ENCODE peak calls at places on chromosomes 13 and 19, in seven cellular contexts. One of them, this sample, is unnamed.
A peak's percentile ranks its signal among the peaks of the same experiment; 100 is the strongest.

GRCh38 chr13:44822291-44822690 is 167.0 kb downstream of the NUFIP1 start:
- DNase-seq in transverse colon: no peak
- DNase-seq in suprapubic skin: no peak
- DNase-seq in AG04450: no peak
- DNase-seq in adrenal gland: no peak
- DNase-seq in A673: no peak
- DNase-seq in fibroblast of lung: no peak
- DNase-seq in this sample: no peak

GRCh38 chr13:41791056-41791455 is 169.9 kb downstream of the VWA8 start:
- DNase-seq in transverse colon: no peak
- DNase-seq in suprapubic skin: no peak
- DNase-seq in AG04450: no peak
- DNase-seq in adrenal gland: no peak
- DNase-seq in A673: no peak
- DNase-seq in fibroblast of lung: no peak
- DNase-seq in this sample: no peak

GRCh38 chr19:5484398-5485285 is 29.4 kb downstream of the ZNRF4 start:
- DNase-seq in transverse colon: no peak
- DNase-seq in suprapubic skin: no peak
- DNase-seq in AG04450: peak; percentile 33
- DNase-seq in adrenal gland: no peak
- DNase-seq in A673: peak; percentile 42
- DNase-seq in fibroblast of lung: peak; percentile 9
- DNase-seq in this sample: no peak

GRCh38 chr19:3108775-3109174 is 14.6 kb downstream of the GNA11 start:
- DNase-seq in transverse colon: peak; percentile 72
- DNase-seq in suprapubic skin: no peak
- DNase-seq in AG04450: peak; percentile 18
- DNase-seq in adrenal gland: peak; percentile 76
- DNase-seq in A673: peak; percentile 77
- DNase-seq in fibroblast of lung: peak; percentile 53
- DNase-seq in this sample: no peak

GRCh38 chr19:1324792-1325567 is 39.3 kb downstream of the EFNA2 start:
- DNase-seq in transverse colon: peak; percentile 56
- DNase-seq in suprapubic skin: no peak
- DNase-seq in AG04450: peak; percentile 21
- DNase-seq in adrenal gland: peak; percentile 64
- DNase-seq in A673: peak; percentile 76
- DNase-seq in fibroblast of lung: peak; percentile 86
- DNase-seq in this sample: peak; percentile 39

GRCh38 chr19:33953592-33953991 is 156.9 kb downstream of the KCTD15 start:
- DNase-seq in transverse colon: no peak
- DNase-seq in suprapubic skin: no peak
- DNase-seq in AG04450: no peak
- DNase-seq in adrenal gland: no peak
- DNase-seq in A673: no peak
- DNase-seq in fibroblast of lung: no peak
- DNase-seq in this sample: no peak

GRCh38 chr19:49676136-49676689 is 858 bp upstream of the PRMT1 start:
- DNase-seq in transverse colon: peak; percentile 90
- DNase-seq in suprapubic skin: peak; percentile 95
- DNase-seq in AG04450: peak; percentile 86
- DNase-seq in adrenal gland: peak; percentile 92
- DNase-seq in A673: peak; percentile 92
- DNase-seq in fibroblast of lung: peak; percentile 97
- DNase-seq in this sample: no peak

GRCh38 chr19:40163541-40164129 is 27.6 kb upstream of the MAP3K10 start:
- DNase-seq in transverse colon: no peak
- DNase-seq in suprapubic skin: no peak
- DNase-seq in AG04450: no peak
- DNase-seq in adrenal gland: no peak
- DNase-seq in A673: no peak
- DNase-seq in fibroblast of lung: no peak
- DNase-seq in this sample: no peak

GRCh38 chr13:26558074-26558805 is 757 bp downstream of the WASF3 start:
- DNase-seq in transverse colon: no peak
- DNase-seq in suprapubic skin: no peak
- DNase-seq in AG04450: no peak
- DNase-seq in adrenal gland: peak; percentile 35
- DNase-seq in A673: no peak
- DNase-seq in fibroblast of lung: peak; percentile 19
- DNase-seq in this sample: no peak

GRCh38 chr19:13062317-13062716 is 40.3 kb downstream of the LYL1 start:
- DNase-seq in transverse colon: no peak
- DNase-seq in suprapubic skin: no peak
- DNase-seq in AG04450: no peak
- DNase-seq in adrenal gland: no peak
- DNase-seq in A673: no peak
- DNase-seq in fibroblast of lung: no peak
- DNase-seq in this sample: no peak

DNA sequence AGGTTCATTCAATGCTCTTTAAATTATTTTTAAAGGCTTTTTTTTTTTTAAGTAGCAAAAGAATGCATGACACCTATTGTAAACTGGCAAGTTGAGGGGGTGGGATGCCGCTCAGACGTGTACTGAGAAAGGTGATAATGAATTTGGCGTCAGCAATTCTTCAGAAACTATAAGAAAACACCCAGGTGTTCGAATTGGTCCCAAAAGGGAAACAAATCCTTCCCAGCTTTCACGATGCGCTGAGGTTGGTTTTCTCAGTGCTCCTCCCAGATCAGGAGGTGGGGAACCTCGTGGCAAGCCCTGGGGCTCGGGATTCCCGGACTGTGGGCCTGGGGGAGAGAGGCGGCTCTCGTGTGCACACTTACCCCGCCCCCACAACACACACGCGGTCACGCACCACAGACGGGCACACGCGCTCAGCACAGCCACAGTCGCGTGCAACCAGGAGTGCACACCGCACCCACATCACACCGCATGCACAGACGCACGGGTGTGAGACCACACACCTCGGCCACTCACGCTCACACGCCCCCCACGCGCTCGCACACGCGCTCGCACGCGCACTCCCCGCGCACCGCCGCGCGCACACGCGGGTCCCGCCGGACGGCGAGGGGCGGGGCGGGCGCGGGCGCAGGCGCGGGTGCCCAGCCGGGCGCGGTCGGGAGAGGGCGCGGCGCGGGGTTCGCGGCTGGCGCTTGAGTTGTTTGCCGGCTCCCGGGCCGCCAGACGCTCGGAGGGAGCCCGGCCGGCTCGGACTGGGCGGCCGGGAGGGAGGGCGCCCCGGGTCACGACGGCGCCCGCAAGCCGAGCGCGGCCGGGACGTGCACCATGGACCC is at the start of gene FAM124A:
- DNase-seq in transverse colon: peak; percentile 53
- DNase-seq in suprapubic skin: no peak
- DNase-seq in AG04450: no peak
- DNase-seq in adrenal gland: peak; percentile 37
- DNase-seq in A673: peak; percentile 71
- DNase-seq in fibroblast of lung: peak; percentile 20
- DNase-seq in this sample: peak; percentile 12
- TF ChIP-seq CTCF in transverse colon: no peak
- TF ChIP-seq CTCF in suprapubic skin: no peak
- TF ChIP-seq CTCF in AG04450: peak; percentile 12
- TF ChIP-seq CTCF in adrenal gland: no peak
- TF ChIP-seq CTCF in A673: no peak
- TF ChIP-seq CTCF in fibroblast of lung: no peak
- TF ChIP-seq CTCF in this sample: no peak

GRCh38 chr19:57068921-57069697 is 50.7 kb upstream of the USP29 start:
- DNase-seq in transverse colon: no peak
- DNase-seq in suprapubic skin: no peak
- DNase-seq in AG04450: no peak
- DNase-seq in adrenal gland: peak; percentile 89
- DNase-seq in A673: peak; percentile 53
- DNase-seq in fibroblast of lung: no peak
- DNase-seq in this sample: no peak
- H3K9me3 ChIP-seq in transverse colon: no peaks in the 10 kb centered on the region
- H3K9me3 ChIP-seq in suprapubic skin: peaks cover 31% of the 10 kb centered on the region
- H3K9me3 ChIP-seq in AG04450: peaks cover 63% of the 10 kb centered on the region
- H3K9me3 ChIP-seq in adrenal gland: no peaks in the 10 kb centered on the region
- H3K9me3 ChIP-seq in A673: no peaks in the 10 kb centered on the region
- H3K9me3 ChIP-seq in fibroblast of lung: peaks cover 2% of the 10 kb centered on the region
- H3K9me3 ChIP-seq in this sample: no peaks in the 10 kb centered on the region

GRCh38 chr19:42197375-42197817 is 20.1 kb downstream of the DEDD2 start:
- DNase-seq in transverse colon: no peak
- DNase-seq in suprapubic skin: no peak
- DNase-seq in AG04450: no peak
- DNase-seq in adrenal gland: no peak
- DNase-seq in A673: no peak
- DNase-seq in fibroblast of lung: no peak
- DNase-seq in this sample: peak; percentile 69

GRCh38 chr19:42200116-42200740 is 17.2 kb downstream of the DEDD2 start:
- DNase-seq in transverse colon: no peak
- DNase-seq in suprapubic skin: no peak
- DNase-seq in AG04450: no peak
- DNase-seq in adrenal gland: no peak
- DNase-seq in A673: no peak
- DNase-seq in fibroblast of lung: no peak
- DNase-seq in this sample: no peak

GRCh38 chr19:42201489-42202289 is 15.8 kb downstream of the DEDD2 start:
- DNase-seq in transverse colon: peak; percentile 56
- DNase-seq in suprapubic skin: no peak
- DNase-seq in AG04450: no peak
- DNase-seq in adrenal gland: no peak
- DNase-seq in A673: no peak
- DNase-seq in fibroblast of lung: no peak
- DNase-seq in this sample: no peak

GRCh38 chr19:42198676-42199439 is 18.6 kb downstream of the DEDD2 start:
- DNase-seq in transverse colon: peak; percentile 72
- DNase-seq in suprapubic skin: no peak
- DNase-seq in AG04450: no peak
- DNase-seq in adrenal gland: no peak
- DNase-seq in A673: no peak
- DNase-seq in fibroblast of lung: no peak
- DNase-seq in this sample: no peak

GRCh38 chr19:42199440-42200115 is 17.9 kb downstream of the DEDD2 start:
- DNase-seq in transverse colon: peak; percentile 53
- DNase-seq in suprapubic skin: no peak
- DNase-seq in AG04450: no peak
- DNase-seq in adrenal gland: no peak
- DNase-seq in A673: no peak
- DNase-seq in fibroblast of lung: no peak
- DNase-seq in this sample: no peak
- TF ChIP-seq CTCF in transverse colon: no peak
- TF ChIP-seq CTCF in suprapubic skin: no peak
- TF ChIP-seq CTCF in AG04450: no peak
- TF ChIP-seq CTCF in adrenal gland: no peak
- TF ChIP-seq CTCF in A673: peak; percentile 22
- TF ChIP-seq CTCF in fibroblast of lung: no peak
- TF ChIP-seq CTCF in this sample: no peak

DNA sequence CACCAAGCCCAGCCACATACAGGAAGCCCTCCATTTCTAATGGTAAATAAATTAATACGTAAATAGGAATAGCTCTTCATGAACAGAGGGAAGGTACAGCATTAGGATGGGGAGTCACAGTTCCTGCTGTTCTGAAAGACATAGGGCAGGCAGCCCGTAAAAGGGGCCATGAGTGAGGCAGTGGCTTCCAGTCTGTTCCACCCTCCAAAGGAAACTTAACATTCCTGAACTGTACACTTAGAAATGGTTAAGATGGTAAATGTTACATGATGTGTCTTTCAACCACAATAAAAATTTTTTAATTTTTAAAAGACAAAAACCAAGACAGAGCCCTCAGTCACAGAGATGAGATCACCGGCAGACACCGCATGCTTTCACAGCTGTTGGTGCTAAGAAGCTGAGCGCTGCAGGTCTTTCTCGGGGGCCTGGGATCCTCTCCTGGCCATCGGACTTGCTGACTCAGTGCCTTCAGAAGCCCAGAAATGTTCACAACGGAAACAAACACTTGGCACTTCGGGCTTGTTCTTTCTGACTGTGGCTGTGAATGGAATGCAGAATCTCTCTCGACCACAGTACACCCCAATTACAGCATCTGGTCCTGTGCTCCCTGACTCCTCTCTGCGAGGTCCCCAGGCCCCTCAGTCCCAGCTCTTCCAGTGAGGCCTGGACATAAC is 36.4 kb downstream of the EPS15L1 start:
- DNase-seq in transverse colon: peak; percentile 48
- DNase-seq in suprapubic skin: no peak
- DNase-seq in AG04450: peak; percentile 84
- DNase-seq in adrenal gland: no peak
- DNase-seq in A673: no peak
- DNase-seq in fibroblast of lung: peak; percentile 92
- DNase-seq in this sample: no peak
- H3K9me3 ChIP-seq in transverse colon: no peaks in the 10 kb centered on the region
- H3K9me3 ChIP-seq in suprapubic skin: no peaks in the 10 kb centered on the region
- H3K9me3 ChIP-seq in AG04450: no peaks in the 10 kb centered on the region
- H3K9me3 ChIP-seq in adrenal gland: no peaks in the 10 kb centered on the region
- H3K9me3 ChIP-seq in A673: no peaks in the 10 kb centered on the region
- H3K9me3 ChIP-seq in fibroblast of lung: no peaks in the 10 kb centered on the region
- H3K9me3 ChIP-seq in this sample: no peaks in the 10 kb centered on the region

DNA sequence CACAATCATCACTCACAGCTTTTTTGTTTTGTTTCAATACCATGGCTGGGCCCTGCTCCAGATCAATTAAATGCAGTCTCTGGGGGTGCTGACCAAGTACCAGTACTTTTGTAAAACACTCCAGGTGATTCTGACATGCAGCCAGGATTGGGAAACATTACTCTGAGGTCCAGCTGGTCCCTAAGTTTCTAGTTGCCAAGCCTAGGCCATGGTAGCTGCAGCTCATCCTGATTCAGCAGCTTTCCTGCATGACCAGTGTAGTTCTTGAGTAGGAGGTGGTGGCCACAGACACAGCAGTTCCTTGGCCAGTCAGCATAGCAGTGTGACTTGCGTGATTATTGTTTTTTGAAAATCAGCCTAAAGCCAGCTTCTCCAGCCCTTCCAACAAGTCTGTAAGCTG is 859.1 kb downstream of the DIAPH3 start:
- DNase-seq in transverse colon: no peak
- DNase-seq in suprapubic skin: no peak
- DNase-seq in AG04450: no peak
- DNase-seq in adrenal gland: no peak
- DNase-seq in A673: no peak
- DNase-seq in fibroblast of lung: no peak
- DNase-seq in this sample: no peak
- TF ChIP-seq CTCF in transverse colon: no peak
- TF ChIP-seq CTCF in suprapubic skin: no peak
- TF ChIP-seq CTCF in AG04450: no peak
- TF ChIP-seq CTCF in adrenal gland: no peak
- TF ChIP-seq CTCF in A673: no peak
- TF ChIP-seq CTCF in fibroblast of lung: no peak
- TF ChIP-seq CTCF in this sample: no peak

DNA sequence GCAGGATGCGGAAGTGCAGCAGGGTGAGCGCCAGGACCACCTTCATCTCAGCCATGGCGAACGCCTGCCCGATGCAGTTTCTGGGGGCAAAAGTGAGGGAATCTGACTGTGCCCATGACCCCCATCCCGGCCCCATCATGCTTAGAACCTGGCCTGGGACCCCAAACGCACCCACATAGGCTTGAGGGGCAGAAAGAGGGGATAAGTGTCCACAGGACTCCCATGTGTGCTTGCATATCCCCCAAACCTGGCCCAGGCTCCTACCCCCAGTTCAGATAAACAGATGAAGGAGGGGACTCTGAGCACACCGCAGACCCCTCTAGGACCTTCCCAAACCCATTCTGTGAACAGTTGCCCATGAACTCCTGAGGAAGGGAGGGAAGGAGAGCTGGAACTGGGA is 16.0 kb upstream of the CYP4F2 start:
- DNase-seq in transverse colon: no peak
- DNase-seq in suprapubic skin: no peak
- DNase-seq in AG04450: no peak
- DNase-seq in adrenal gland: no peak
- DNase-seq in A673: no peak
- DNase-seq in fibroblast of lung: no peak
- DNase-seq in this sample: no peak
- H3K9me3 ChIP-seq in transverse colon: peaks cover 11% of the 10 kb centered on the region
- H3K9me3 ChIP-seq in suprapubic skin: peaks cover 3% of the 10 kb centered on the region
- H3K9me3 ChIP-seq in AG04450: peaks cover 4% of the 10 kb centered on the region
- H3K9me3 ChIP-seq in adrenal gland: peaks cover 7% of the 10 kb centered on the region
- H3K9me3 ChIP-seq in A673: peaks cover 4% of the 10 kb centered on the region
- H3K9me3 ChIP-seq in fibroblast of lung: no peaks in the 10 kb centered on the region
- H3K9me3 ChIP-seq in this sample: no peaks in the 10 kb centered on the region